ENCODE peak calls at places on chromosomes 4 and X, in ten cellular contexts. One of them, this sample, is unnamed.

GRCh38 chr4:166128452-166128851 is 255.4 kb downstream of the TLL1 start:
- DNase-seq in heart left ventricle: no peak
- DNase-seq in tibial artery: no peak
- DNase-seq in ovary: no peak
- DNase-seq in GM10248: no peak
- DNase-seq in cardiac fibroblast: peak; percentile 87
- DNase-seq in GM13977: no peak
- DNase-seq in omental fat pad: no peak
- DNase-seq in breast epithelium: no peak
- DNase-seq in choroid plexus epithelial cell: peak; percentile 34
- DNase-seq in this sample: no peak

GRCh38 chr4:168631241-168632151 is 134.6 kb downstream of the PALLD start:
- DNase-seq in heart left ventricle: peak; percentile 69
- DNase-seq in tibial artery: peak; percentile 43
- DNase-seq in ovary: peak; percentile 66
- DNase-seq in GM10248: no peak
- DNase-seq in cardiac fibroblast: peak; percentile 79
- DNase-seq in GM13977: no peak
- DNase-seq in omental fat pad: no peak
- DNase-seq in breast epithelium: peak; percentile 65
- DNase-seq in choroid plexus epithelial cell: peak; percentile 75
- DNase-seq in this sample: no peak

GRCh38 chrX:22533898-22534297 is 261.2 kb downstream of the CBLL2 start:
- DNase-seq in heart left ventricle: no peak
- DNase-seq in tibial artery: no peak
- DNase-seq in ovary: no peak
- DNase-seq in GM10248: no peak
- DNase-seq in cardiac fibroblast: no peak
- DNase-seq in GM13977: no peak
- DNase-seq in omental fat pad: no peak
- DNase-seq in breast epithelium: no peak
- DNase-seq in choroid plexus epithelial cell: peak; percentile 2
- DNase-seq in this sample: no peak

GRCh38 chr4:149973181-149973580 is 105.1 kb upstream of the DCLK2 start:
- DNase-seq in heart left ventricle: no peak
- DNase-seq in tibial artery: no peak
- DNase-seq in ovary: no peak
- DNase-seq in GM10248: no peak
- DNase-seq in cardiac fibroblast: no peak
- DNase-seq in GM13977: no peak
- DNase-seq in omental fat pad: no peak
- DNase-seq in breast epithelium: no peak
- DNase-seq in choroid plexus epithelial cell: no peak
- DNase-seq in this sample: no peak

GRCh38 chrX:145843196-145843595 is 25.6 kb downstream of the SLITRK2 start:
- DNase-seq in heart left ventricle: no peak
- DNase-seq in tibial artery: no peak
- DNase-seq in ovary: no peak
- DNase-seq in GM10248: no peak
- DNase-seq in cardiac fibroblast: no peak
- DNase-seq in GM13977: no peak
- DNase-seq in omental fat pad: no peak
- DNase-seq in breast epithelium: no peak
- DNase-seq in choroid plexus epithelial cell: no peak
- DNase-seq in this sample: no peak

GRCh38 chr4:13399257-13399656 is 84.9 kb downstream of the RAB28 start:
- DNase-seq in heart left ventricle: no peak
- DNase-seq in tibial artery: no peak
- DNase-seq in ovary: no peak
- DNase-seq in GM10248: no peak
- DNase-seq in cardiac fibroblast: peak; percentile 53
- DNase-seq in GM13977: no peak
- DNase-seq in omental fat pad: no peak
- DNase-seq in breast epithelium: no peak
- DNase-seq in choroid plexus epithelial cell: peak; percentile 66
- DNase-seq in this sample: no peak

GRCh38 chrX:149961572-149961971 is 23.3 kb upstream of the EOLA2 start:
- DNase-seq in heart left ventricle: no peak
- DNase-seq in tibial artery: no peak
- DNase-seq in ovary: no peak
- DNase-seq in GM10248: no peak
- DNase-seq in cardiac fibroblast: no peak
- DNase-seq in GM13977: no peak
- DNase-seq in omental fat pad: no peak
- DNase-seq in breast epithelium: no peak
- DNase-seq in choroid plexus epithelial cell: no peak
- DNase-seq in this sample: no peak

GRCh38 chrX:56564921-56565861 is 1.8 kb downstream of the UBQLN2 start:
- DNase-seq in heart left ventricle: no peak
- DNase-seq in tibial artery: no peak
- DNase-seq in ovary: no peak
- DNase-seq in GM10248: no peak
- DNase-seq in cardiac fibroblast: no peak
- DNase-seq in GM13977: no peak
- DNase-seq in omental fat pad: no peak
- DNase-seq in breast epithelium: no peak
- DNase-seq in choroid plexus epithelial cell: peak; percentile 12
- DNase-seq in this sample: peak; percentile 20

GRCh38 chr4:105546086-105546485 is 6.3 kb upstream of the ARHGEF38 start:
- DNase-seq in heart left ventricle: no peak
- DNase-seq in tibial artery: no peak
- DNase-seq in ovary: no peak
- DNase-seq in GM10248: no peak
- DNase-seq in cardiac fibroblast: no peak
- DNase-seq in GM13977: no peak
- DNase-seq in omental fat pad: no peak
- DNase-seq in breast epithelium: no peak
- DNase-seq in choroid plexus epithelial cell: no peak
- DNase-seq in this sample: no peak

GRCh38 chr4:76375703-76376102 is 45.2 kb downstream of the CCDC158 start:
- DNase-seq in heart left ventricle: no peak
- DNase-seq in tibial artery: no peak
- DNase-seq in ovary: no peak
- DNase-seq in GM10248: no peak
- DNase-seq in cardiac fibroblast: no peak
- DNase-seq in GM13977: no peak
- DNase-seq in omental fat pad: no peak
- DNase-seq in breast epithelium: no peak
- DNase-seq in choroid plexus epithelial cell: no peak
- DNase-seq in this sample: no peak

GRCh38 chr4:110508827-110509446 is 33.0 kb downstream of the ENPEP start:
- DNase-seq in heart left ventricle: no peak
- DNase-seq in tibial artery: no peak
- DNase-seq in ovary: no peak
- DNase-seq in GM10248: peak; percentile 28
- DNase-seq in cardiac fibroblast: peak; percentile 70
- DNase-seq in GM13977: no peak
- DNase-seq in omental fat pad: no peak
- DNase-seq in breast epithelium: no peak
- DNase-seq in choroid plexus epithelial cell: peak; percentile 80
- DNase-seq in this sample: no peak

GRCh38 chrX:134604701-134605271 is 53.5 kb downstream of the PLAC1 start:
- DNase-seq in heart left ventricle: no peak
- DNase-seq in tibial artery: no peak
- DNase-seq in ovary: peak; percentile 53
- DNase-seq in GM10248: no peak
- DNase-seq in cardiac fibroblast: peak; percentile 39
- DNase-seq in GM13977: no peak
- DNase-seq in omental fat pad: no peak
- DNase-seq in breast epithelium: no peak
- DNase-seq in choroid plexus epithelial cell: peak; percentile 37
- DNase-seq in this sample: no peak

GRCh38 chr4:17639136-17639535 is 24.7 kb downstream of the MED28 start:
- DNase-seq in heart left ventricle: no peak
- DNase-seq in tibial artery: no peak
- DNase-seq in ovary: no peak
- DNase-seq in GM10248: no peak
- DNase-seq in cardiac fibroblast: no peak
- DNase-seq in GM13977: no peak
- DNase-seq in omental fat pad: no peak
- DNase-seq in breast epithelium: no peak
- DNase-seq in choroid plexus epithelial cell: no peak
- DNase-seq in this sample: no peak

GRCh38 chr4:1201851-1202525 is 29.6 kb upstream of the SPON2 start:
- DNase-seq in heart left ventricle: peak; percentile 44
- DNase-seq in tibial artery: peak; percentile 49
- DNase-seq in ovary: peak; percentile 42
- DNase-seq in GM10248: no peak
- DNase-seq in cardiac fibroblast: peak; percentile 91
- DNase-seq in GM13977: no peak
- DNase-seq in omental fat pad: peak; percentile 50
- DNase-seq in breast epithelium: peak; percentile 56
- DNase-seq in choroid plexus epithelial cell: peak; percentile 93
- DNase-seq in this sample: peak; percentile 54

GRCh38 chr4:184472540-184473264 is 1.6 kb downstream of the IRF2 start:
- DNase-seq in heart left ventricle: peak; percentile 86
- DNase-seq in tibial artery: peak; percentile 73
- DNase-seq in ovary: peak; percentile 77
- DNase-seq in GM10248: peak; percentile 69
- DNase-seq in cardiac fibroblast: peak; percentile 58
- DNase-seq in GM13977: peak; percentile 73
- DNase-seq in omental fat pad: peak; percentile 51
- DNase-seq in breast epithelium: peak; percentile 76
- DNase-seq in choroid plexus epithelial cell: peak; percentile 60
- DNase-seq in this sample: peak; percentile 81
- TF ChIP-seq CTCF in heart left ventricle: no peak
- TF ChIP-seq CTCF in tibial artery: peak; percentile 34
- TF ChIP-seq CTCF in ovary: no peak
- TF ChIP-seq CTCF in GM10248: no peak
- TF ChIP-seq CTCF in cardiac fibroblast: no peak
- TF ChIP-seq CTCF in GM13977: no peak
- TF ChIP-seq CTCF in omental fat pad: no peak
- TF ChIP-seq CTCF in breast epithelium: peak; percentile 29
- TF ChIP-seq CTCF in choroid plexus epithelial cell: no peak
- TF ChIP-seq CTCF in this sample: no peak

GRCh38 chr4:148901075-148901705 is 459.0 kb upstream of the NR3C2 start:
- DNase-seq in heart left ventricle: no peak
- DNase-seq in tibial artery: no peak
- DNase-seq in ovary: no peak
- DNase-seq in GM10248: no peak
- DNase-seq in cardiac fibroblast: no peak
- DNase-seq in GM13977: no peak
- DNase-seq in omental fat pad: no peak
- DNase-seq in breast epithelium: no peak
- DNase-seq in choroid plexus epithelial cell: no peak
- DNase-seq in this sample: peak; percentile 6
- TF ChIP-seq CTCF in heart left ventricle: no peak
- TF ChIP-seq CTCF in tibial artery: no peak
- TF ChIP-seq CTCF in ovary: no peak
- TF ChIP-seq CTCF in GM10248: no peak
- TF ChIP-seq CTCF in cardiac fibroblast: no peak
- TF ChIP-seq CTCF in GM13977: no peak
- TF ChIP-seq CTCF in omental fat pad: no peak
- TF ChIP-seq CTCF in breast epithelium: no peak
- TF ChIP-seq CTCF in choroid plexus epithelial cell: no peak
- TF ChIP-seq CTCF in this sample: peak; percentile 19

GRCh38 chrX:124529786-124530185 is 183.4 kb downstream of the SH2D1A start:
- DNase-seq in heart left ventricle: no peak
- DNase-seq in tibial artery: no peak
- DNase-seq in ovary: no peak
- DNase-seq in GM10248: no peak
- DNase-seq in cardiac fibroblast: no peak
- DNase-seq in GM13977: no peak
- DNase-seq in omental fat pad: no peak
- DNase-seq in breast epithelium: no peak
- DNase-seq in choroid plexus epithelial cell: no peak
- DNase-seq in this sample: no peak
- TF ChIP-seq CTCF in heart left ventricle: no peak
- TF ChIP-seq CTCF in tibial artery: no peak
- TF ChIP-seq CTCF in ovary: no peak
- TF ChIP-seq CTCF in GM10248: no peak
- TF ChIP-seq CTCF in cardiac fibroblast: no peak
- TF ChIP-seq CTCF in GM13977: no peak
- TF ChIP-seq CTCF in omental fat pad: no peak
- TF ChIP-seq CTCF in breast epithelium: no peak
- TF ChIP-seq CTCF in choroid plexus epithelial cell: no peak
- TF ChIP-seq CTCF in this sample: no peak

GRCh38 chr4:73870260-73870659 is 1.1 kb downstream of the CXCL1 start:
- DNase-seq in heart left ventricle: no peak
- DNase-seq in tibial artery: no peak
- DNase-seq in ovary: no peak
- DNase-seq in GM10248: no peak
- DNase-seq in cardiac fibroblast: peak; percentile 93
- DNase-seq in GM13977: no peak
- DNase-seq in omental fat pad: no peak
- DNase-seq in breast epithelium: no peak
- DNase-seq in choroid plexus epithelial cell: peak; percentile 66
- DNase-seq in this sample: no peak

GRCh38 chr4:73870778-73871177 is 1.6 kb downstream of the CXCL1 start:
- DNase-seq in heart left ventricle: no peak
- DNase-seq in tibial artery: no peak
- DNase-seq in ovary: no peak
- DNase-seq in GM10248: no peak
- DNase-seq in cardiac fibroblast: peak; percentile 85
- DNase-seq in GM13977: no peak
- DNase-seq in omental fat pad: no peak
- DNase-seq in breast epithelium: no peak
- DNase-seq in choroid plexus epithelial cell: peak; percentile 70
- DNase-seq in this sample: no peak

GRCh38 chr4:73871911-73872310 is 2.7 kb downstream of the CXCL1 start:
- DNase-seq in heart left ventricle: no peak
- DNase-seq in tibial artery: no peak
- DNase-seq in ovary: no peak
- DNase-seq in GM10248: no peak
- DNase-seq in cardiac fibroblast: peak; percentile 91
- DNase-seq in GM13977: no peak
- DNase-seq in omental fat pad: no peak
- DNase-seq in breast epithelium: no peak
- DNase-seq in choroid plexus epithelial cell: no peak
- DNase-seq in this sample: no peak

GRCh38 chr4:73874386-73874785 is 5.2 kb downstream of the CXCL1 start:
- DNase-seq in heart left ventricle: no peak
- DNase-seq in tibial artery: no peak
- DNase-seq in ovary: no peak
- DNase-seq in GM10248: no peak
- DNase-seq in cardiac fibroblast: peak; percentile 60
- DNase-seq in GM13977: no peak
- DNase-seq in omental fat pad: no peak
- DNase-seq in breast epithelium: no peak
- DNase-seq in choroid plexus epithelial cell: no peak
- DNase-seq in this sample: no peak

DNA sequence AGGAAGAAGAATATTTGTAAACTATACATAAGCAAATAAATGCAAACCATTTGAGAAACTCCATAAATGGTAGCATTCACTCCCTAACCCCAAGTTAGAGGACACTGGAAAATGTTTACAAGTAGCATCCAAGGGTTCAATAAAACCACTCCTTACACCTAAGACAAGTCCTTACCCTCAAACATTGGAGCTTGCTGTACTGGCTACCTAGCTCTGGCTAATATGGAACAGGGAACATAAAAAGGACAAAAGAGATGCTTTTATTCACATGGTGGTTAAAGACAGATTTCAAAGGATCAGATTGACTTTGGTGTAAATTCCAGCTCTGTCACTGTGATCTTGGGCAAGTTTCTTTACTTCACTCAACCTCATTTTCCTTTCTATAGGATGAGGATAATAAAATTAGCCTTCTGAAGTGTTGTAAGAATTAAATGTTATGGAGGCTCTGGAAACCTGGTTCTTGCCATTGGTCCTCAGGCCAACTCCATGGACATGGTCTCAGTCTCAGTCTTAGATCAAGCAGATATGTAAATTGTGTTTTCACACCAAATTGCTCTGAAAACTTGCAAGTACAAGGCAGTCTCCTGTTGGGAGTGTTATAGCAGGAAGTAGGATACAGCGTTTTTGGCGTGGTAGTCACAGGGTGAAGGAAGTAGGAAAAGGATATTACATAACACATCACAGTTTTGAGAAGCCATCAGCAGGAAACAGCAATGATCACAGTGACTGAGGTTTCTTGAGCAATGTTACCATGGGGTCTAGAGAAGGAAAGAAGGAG is 3.3 kb downstream of the CXCL1 start:
- DNase-seq in heart left ventricle: no peak
- DNase-seq in tibial artery: no peak
- DNase-seq in ovary: no peak
- DNase-seq in GM10248: no peak
- DNase-seq in cardiac fibroblast: peak; percentile 95
- DNase-seq in GM13977: no peak
- DNase-seq in omental fat pad: no peak
- DNase-seq in breast epithelium: no peak
- DNase-seq in choroid plexus epithelial cell: peak; percentile 78
- DNase-seq in this sample: no peak
- TF ChIP-seq CTCF in heart left ventricle: no peak
- TF ChIP-seq CTCF in tibial artery: no peak
- TF ChIP-seq CTCF in ovary: no peak
- TF ChIP-seq CTCF in GM10248: no peak
- TF ChIP-seq CTCF in cardiac fibroblast: no peak
- TF ChIP-seq CTCF in GM13977: no peak
- TF ChIP-seq CTCF in omental fat pad: no peak
- TF ChIP-seq CTCF in breast epithelium: no peak
- TF ChIP-seq CTCF in choroid plexus epithelial cell: no peak
- TF ChIP-seq CTCF in this sample: no peak

This sample was measured in OCI-LY7.